ENCODE peak calls at places on chromosome 17, in seven cellular contexts. U, J, I, H, Y, P and V are unnamed samples.

GRCh38 chr17:35705705-35706104 is 25.7 kb upstream of the RASL10B start:
- DNase-seq in I (no peak), P (no peak), Y (no peak), H (no peak), U (no peak), J (no peak), V (no peak)

GRCh38 chr17:27907976-27908558 is 14.9 kb upstream of the LYRM9 start:
- DNase-seq in U (no peak), Y (no peak), I (no peak), P (no peak), J (no peak), H (no peak), V (no peak)

GRCh38 chr17:66386789-66387351 is 84.5 kb downstream of the PRKCA start:
- DNase-seq in I (no peak), J (no peak), Y (peak), P (no peak), H (peak), U (no peak), V (no peak)

GRCh38 chr17:58487589-58488427 is at the start of gene HSF5:
- DNase-seq in I (no peak), H (no peak), J (peak), U (peak), P (no peak), Y (peak), V (peak)

GRCh38 chr17:8599351-8600011 is 31.0 kb downstream of the MYH10 start:
- DNase-seq in H (no peak), U (no peak), P (no peak), Y (peak), J (no peak), I (no peak), V (no peak)

GRCh38 chr17:37465058-37465616 is 24.6 kb upstream of the DUSP14 start:
- DNase-seq in I (no peak), P (no peak), Y (peak), H (no peak), J (no peak), U (peak), V (no peak)

GRCh38 chr17:41415833-41416335 is 8.5 kb downstream of the KRT37 start:
- DNase-seq in J (no peak), U (peak), H (peak), I (no peak), P (no peak), Y (no peak), V (peak)

GRCh38 chr17:45270828-45271418 is 9.0 kb upstream of the SPATA32 start:
- DNase-seq in P (no peak), Y (peak), H (no peak), J (no peak), U (no peak), I (no peak), V (peak)

GRCh38 chr17:65058151-65058550 is 1.6 kb upstream of the GNA13 start:
- DNase-seq in J (no peak), Y (no peak), P (no peak), H (no peak), I (no peak), U (no peak), V (no peak)

GRCh38 chr17:76243826-76244679 is 3.8 kb upstream of the RNF157 start:
- DNase-seq in J (no peak), U (peak), I (no peak), P (no peak), Y (peak), H (no peak), V (no peak)

GRCh38 chr17:28728364-28729200 is at the start of gene NEK8:
- DNase-seq in U (peak), I (peak), P (peak), Y (peak), J (peak), H (no peak), V (peak)

GRCh38 chr17:58823051-58823525 is 67.4 kb downstream of the PPM1E start:
- DNase-seq in Y (no peak), U (no peak), I (no peak), J (no peak), H (no peak), P (no peak), V (no peak)

GRCh38 chr17:51820252-51820651 is 338.3 kb downstream of the CA10 start:
- DNase-seq in I (no peak), U (no peak), J (no peak), P (no peak), H (no peak), Y (no peak), V (no peak)
- H3K4me3 ChIP-seq in I (no peak), U (no peak), J (no peak), P (no peak), H (no peak), Y (no peak), V (no peak)

DNA sequence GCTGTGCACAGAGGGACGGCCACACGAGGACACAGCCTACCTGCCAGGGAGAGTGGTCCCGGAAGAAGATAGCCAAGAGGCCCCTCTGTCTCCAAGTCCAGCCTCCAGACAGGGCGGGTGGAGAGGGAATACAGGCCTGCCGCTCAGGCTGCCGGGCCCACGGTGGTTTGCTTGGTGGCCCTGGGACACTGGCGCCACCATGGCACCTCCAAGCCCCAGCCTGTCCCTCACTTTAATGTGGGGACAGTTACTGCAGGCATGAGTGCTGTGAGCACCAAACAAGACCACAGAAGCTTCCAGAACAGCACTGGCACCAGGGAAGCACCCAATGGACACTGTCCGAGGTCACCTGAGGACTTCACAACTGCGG is 22.0 kb upstream of the CHMP6 start:
- DNase-seq in Y (no peak), J (no peak), P (no peak), I (no peak), H (no peak), U (no peak), V (no peak)
- H3K4me3 ChIP-seq in Y (no peak), J (peak), P (no peak), I (no peak), H (no peak), U (no peak), V (no peak)

GRCh38 chr17:79728908-79729471 is 1.8 kb upstream of the ENPP7 start:
- DNase-seq in J (no peak), I (no peak), U (no peak), Y (no peak), P (no peak), H (no peak), V (no peak)

GRCh38 chr17:79730769-79731483 is at the start of gene ENPP7:
- DNase-seq in J (no peak), Y (no peak), U (no peak), H (no peak), P (no peak), I (no peak), V (no peak)

GRCh38 chr17:79729761-79730160 is 982 bp upstream of the ENPP7 start:
- DNase-seq in Y (no peak), J (no peak), U (no peak), H (no peak), P (no peak), I (no peak), V (no peak)

GRCh38 chr17:79730437-79730768 is 340 bp upstream of the ENPP7 start:
- DNase-seq in H (no peak), Y (no peak), I (no peak), P (no peak), J (no peak), U (no peak), V (no peak)

GRCh38 chr17:79728169-79728907 is 2.4 kb upstream of the ENPP7 start:
- DNase-seq in P (peak), U (peak), H (peak), I (peak), J (peak), Y (peak), V (peak)
- H3K4me3 ChIP-seq in P (peak), U (peak), H (no peak), I (peak), J (peak), Y (no peak), V (peak)

GRCh38 chr17:78172284-78173024 is 4.1 kb downstream of the SYNGR2 start:
- DNase-seq in Y (peak), H (no peak), I (no peak), P (peak), U (no peak), J (peak), V (peak)
- H3K4me3 ChIP-seq in Y (no peak), H (no peak), I (no peak), P (no peak), U (no peak), J (peak), V (no peak)

DNA sequence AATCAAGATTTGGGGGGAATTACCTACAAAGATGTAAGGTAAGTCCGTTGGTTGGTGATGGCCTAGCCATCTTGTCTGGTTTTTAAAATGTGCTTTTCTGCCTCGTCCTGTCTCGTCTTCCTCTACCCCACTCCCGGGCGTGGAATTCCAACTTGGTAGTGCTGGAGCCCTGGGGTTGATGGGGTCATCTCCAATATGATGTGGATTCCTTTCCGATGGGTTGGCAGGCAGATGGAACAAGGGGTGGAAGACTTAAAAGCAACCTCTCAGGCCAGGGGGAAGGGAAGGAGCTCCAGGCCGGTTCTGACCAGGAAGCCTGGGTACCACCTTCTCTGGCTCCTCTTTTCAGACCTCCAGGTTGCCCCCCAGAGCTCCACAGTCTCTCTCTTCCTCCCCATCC is 5.0 kb upstream of the HOXB2 start:
- DNase-seq in P (no peak), I (no peak), J (no peak), U (no peak), Y (no peak), H (no peak), V (no peak)
- H3K4me3 ChIP-seq in P (no peak), I (no peak), J (no peak), U (no peak), Y (no peak), H (peak), V (peak)

GRCh38 chr17:21028192-21028591 is 14.6 kb downstream of the USP22 start:
- DNase-seq in J (no peak), I (no peak), H (no peak), P (no peak), U (no peak), Y (no peak), V (no peak)

GRCh38 chr17:21029032-21029431 is 13.8 kb downstream of the USP22 start:
- DNase-seq in Y (peak), J (no peak), H (no peak), I (no peak), P (peak), U (peak), V (no peak)

GRCh38 chr17:21029515-21029914 is 13.3 kb downstream of the USP22 start:
- DNase-seq in Y (no peak), J (no peak), P (no peak), H (no peak), U (no peak), I (no peak), V (no peak)

GRCh38 chr17:21031756-21032396 is 10.9 kb downstream of the USP22 start:
- DNase-seq in P (no peak), I (no peak), J (no peak), U (no peak), Y (no peak), H (no peak), V (no peak)

GRCh38 chr17:21030375-21030774 is 12.4 kb downstream of the USP22 start:
- DNase-seq in Y (no peak), I (no peak), U (no peak), P (no peak), H (no peak), J (no peak), V (no peak)
- H3K4me3 ChIP-seq in Y (no peak), I (no peak), U (no peak), P (no peak), H (no peak), J (no peak), V (no peak)